ENCODE peak calls at places on chromosomes 6 and 20, in six cellular contexts. Z, V, H, S, G and Y are unnamed samples.

GRCh38 chr6:455006-455585 is 63.5 kb downstream of the IRF4 start:
- DNase-seq in G (peak; percentile 40), S (no peak), Z (no peak), H (no peak), V (no peak), Y (no peak)

GRCh38 chr20:56875052-56875663 is 246.1 kb downstream of the TFAP2C start:
- DNase-seq in S (no peak), Z (no peak), H (no peak), G (no peak), V (no peak), Y (peak; percentile 20)

GRCh38 chr20:63173552-63174191 is 42.3 kb downstream of the YTHDF1 start:
- DNase-seq in S (no peak), H (no peak), Z (no peak), V (no peak), G (no peak), Y (no peak)

GRCh38 chr6:39266782-39267355 is 37.6 kb upstream of the KCNK5 start:
- DNase-seq in S (no peak), Z (peak; percentile 10), V (no peak), H (no peak), G (no peak), Y (no peak)

GRCh38 chr6:170091639-170092579 is 199.0 kb downstream of the DLL1 start:
- DNase-seq in H (no peak), G (no peak), S (no peak), Z (no peak), V (no peak), Y (no peak)

GRCh38 chr20:15220778-15221565 is 883.6 kb upstream of the FLRT3 start:
- DNase-seq in V (no peak), G (no peak), S (no peak), Z (no peak), H (no peak), Y (no peak)

GRCh38 chr20:38049800-38050199 is 16.3 kb downstream of the RPRD1B start:
- DNase-seq in H (no peak), S (peak; percentile 58), Z (no peak), V (no peak), G (no peak), Y (peak; percentile 91)

GRCh38 chr6:36925809-36926208 is 28.7 kb upstream of the PI16 start:
- DNase-seq in G (no peak), S (no peak), H (no peak), Z (no peak), V (no peak), Y (no peak)